ENCODE peak calls at places on chromosomes 12 and 14, in four cellular contexts. W is H1, D is WTC11, S is K562. B is an unnamed sample.
A peak's percentile ranks its signal among the peaks of the same experiment; 100 is the strongest.

GRCh38 chr12:2598001-2598400 is 196.8 kb upstream of the FKBP4 start:
- DNase-seq in S (no peak), D (no peak), W (no peak), B (no peak)

GRCh38 chr12:100450726-100451125 is 22.9 kb upstream of the NR1H4 start:
- DNase-seq in W (no peak), D (no peak), S (no peak), B (no peak)

GRCh38 chr12:113756609-113757008 is 209.5 kb downstream of the RBM19 start:
- DNase-seq in W (no peak), D (no peak), S (no peak), B (no peak)

GRCh38 chr14:102464006-102464405 is 45.6 kb downstream of the ANKRD9 start:
- DNase-seq in S (no peak), D (no peak), W (no peak), B (no peak)

GRCh38 chr12:2902287-2902880 is 11.7 kb downstream of the TULP3 start:
- DNase-seq in D (no peak), S (peak; percentile 21), W (no peak), B (peak; percentile 68)

GRCh38 chr14:104011824-104012517 is 69.6 kb upstream of the RD3L start:
- DNase-seq in D (no peak), W (no peak), S (no peak), B (no peak)

GRCh38 chr12:106332536-106332935 is 25.0 kb upstream of the POLR3B start:
- DNase-seq in D (no peak), S (no peak), W (no peak), B (no peak)

GRCh38 chr12:41962171-41962572 is 182.5 kb downstream of the GXYLT1 start:
- DNase-seq in D (no peak), S (no peak), W (no peak), B (no peak)

GRCh38 chr14:29352681-29353080 is 575.0 kb downstream of the PRKD1 start:
- DNase-seq in S (no peak), D (no peak), W (no peak), B (no peak)

GRCh38 chr12:39831587-39832315 is 212.1 kb upstream of the ABCD2 start:
- DNase-seq in S (peak; percentile 13), W (no peak), D (no peak), B (no peak)

GRCh38 chr14:101357559-101358319 is 203.6 kb upstream of the DIO3 start:
- DNase-seq in S (no peak), W (no peak), D (no peak), B (no peak)

GRCh38 chr14:74324945-74325361 is 22.2 kb upstream of the ABCD4 start:
- DNase-seq in D (peak; percentile 24), W (no peak), S (peak; percentile 42), B (peak; percentile 73)

DNA sequence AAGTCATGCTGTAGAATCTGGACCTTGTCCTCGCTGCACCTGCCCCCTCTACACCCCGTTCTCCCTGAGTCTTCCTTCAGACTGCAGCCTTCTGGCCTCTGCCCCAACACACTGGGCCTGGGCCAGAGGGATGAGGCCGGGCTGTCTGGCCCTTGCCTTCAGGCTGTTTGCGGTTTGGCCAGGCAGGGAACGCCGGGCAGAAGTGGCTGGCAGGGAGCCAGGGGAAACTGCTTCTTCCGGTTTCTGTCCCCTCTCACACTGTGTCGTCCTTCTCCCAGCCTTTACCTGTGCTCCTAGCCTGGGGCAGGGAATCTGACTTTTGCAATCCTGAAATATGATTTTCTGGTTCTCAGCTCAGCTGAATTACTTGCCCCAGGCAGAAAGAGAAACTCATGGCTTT is 13.5 kb downstream of the DGLUCY start:
- DNase-seq in W (no peak), D (no peak), S (no peak), B (no peak)
- TF ChIP-seq TEAD4 in W (no peak), D (no peak), S (no peak), B (no peak)

DNA sequence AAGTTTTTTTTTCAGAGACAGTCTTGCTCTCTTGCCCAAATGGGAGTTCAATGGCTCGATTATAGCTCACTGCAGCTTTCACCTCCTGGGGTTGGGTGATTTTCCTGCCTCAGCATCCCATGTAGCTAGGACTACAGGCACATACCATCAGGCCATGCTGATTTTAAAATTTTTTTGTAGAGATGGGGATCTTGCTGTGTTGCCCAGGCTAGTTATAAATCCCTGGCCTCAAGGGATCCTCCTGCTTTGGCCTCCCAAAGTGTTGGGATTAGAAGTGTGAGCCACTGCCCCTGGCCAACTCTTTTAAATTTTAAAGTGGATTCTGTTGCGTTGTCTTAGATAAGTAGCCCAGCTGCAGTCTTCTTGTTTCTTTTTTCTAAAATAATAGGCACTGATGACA is 115.8 kb downstream of the RAD51B start:
- DNase-seq in D (no peak), W (no peak), S (no peak), B (no peak)
- TF ChIP-seq TEAD4 in D (no peak), W (no peak), S (no peak), B (no peak)

DNA sequence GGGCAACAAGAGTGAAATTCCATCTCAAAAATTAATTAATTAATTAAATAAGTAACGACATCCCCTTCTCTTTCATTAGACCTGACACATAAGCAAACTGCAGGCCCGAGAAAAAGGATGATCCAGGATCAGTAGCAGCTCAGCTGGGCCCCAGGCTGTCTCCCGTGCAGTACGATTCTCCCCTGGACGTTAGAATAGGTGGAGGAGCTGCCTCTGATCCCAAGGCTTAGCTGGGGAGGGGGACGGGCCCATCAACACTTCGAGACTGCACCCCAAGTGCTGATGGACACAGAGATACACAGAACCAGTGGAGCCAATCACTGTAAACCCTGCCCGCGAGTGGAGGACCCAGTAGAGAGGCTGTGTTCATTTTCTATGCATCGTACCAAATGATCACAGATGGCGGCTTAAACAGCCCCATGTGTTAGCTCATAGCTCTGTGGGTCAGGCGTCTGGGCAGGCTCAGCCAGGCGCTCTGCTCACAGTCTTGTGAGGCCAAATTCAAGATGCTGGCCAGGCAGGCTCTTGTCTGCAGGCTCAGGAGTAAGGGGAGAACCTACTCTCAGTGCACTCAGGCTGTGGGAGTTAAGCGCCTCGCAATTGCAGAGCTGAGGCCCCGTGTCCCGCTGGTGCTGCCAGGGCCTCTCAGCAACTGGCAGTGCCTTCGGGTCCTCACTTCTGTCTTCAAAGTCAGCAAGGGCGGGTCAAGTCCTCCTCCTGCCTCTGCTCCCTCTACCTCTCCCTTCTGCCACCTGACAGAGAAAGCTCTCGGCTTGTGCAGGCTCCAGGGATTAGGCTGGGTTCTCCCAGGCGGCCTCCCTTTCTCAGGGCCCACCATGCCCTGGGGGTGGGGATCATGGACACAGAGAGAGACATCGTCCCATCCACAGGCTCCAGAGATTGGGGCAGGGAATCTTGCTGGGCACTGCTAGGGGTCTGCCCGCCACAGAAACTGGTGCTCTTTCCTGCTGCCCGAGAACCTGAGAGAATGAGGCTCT is 26.4 kb downstream of the RIMBP2 start:
- DNase-seq in D (no peak), W (no peak), S (no peak), B (no peak)
- TF ChIP-seq TEAD4 in D (no peak), W (no peak), S (no peak), B (no peak)

GRCh38 chr14:94598816-94599655 is 13.2 kb upstream of the SERPINA3 start:
- DNase-seq in D (no peak), W (no peak), S (no peak), B (no peak)
- TF ChIP-seq TEAD4 in D (no peak), W (no peak), S (no peak), B (no peak)

DNA sequence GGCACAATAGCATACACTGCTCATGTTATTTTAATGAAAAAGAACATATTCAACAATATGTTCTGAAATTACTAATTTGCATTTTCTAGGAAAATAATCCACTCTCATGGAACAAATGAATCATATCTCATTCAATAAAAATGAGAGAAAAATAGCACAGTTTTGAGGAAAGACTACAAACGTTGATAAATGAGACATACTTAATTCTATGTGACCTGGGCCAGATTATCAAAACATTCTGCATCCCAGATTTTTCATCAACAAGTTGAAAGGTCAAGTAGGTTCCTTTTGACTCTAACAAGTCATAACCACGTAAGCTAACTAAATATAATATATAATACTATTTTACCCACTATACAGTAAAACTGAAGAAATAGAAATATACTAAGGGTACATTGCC is 296.7 kb downstream of the CEP128 start:
- DNase-seq in W (no peak), S (no peak), D (no peak), B (no peak)
- TF ChIP-seq TEAD4 in W (no peak), S (no peak), D (no peak), B (no peak)

B was measured in SK-N-SH.